ENCODE peak calls at places on chromosomes 1 and 21, in ten cellular contexts. One of them, this sample, is unnamed.
A peak's percentile ranks its signal among the peaks of the same experiment; 100 is the strongest.

GRCh38 chr21:44085491-44086321 is 21.5 kb upstream of the PWP2 start:
- DNase-seq in Peyer's patch: peak; percentile 14
- DNase-seq in HAP-1: no peak
- DNase-seq in aorta: no peak
- DNase-seq in AG04450: no peak
- DNase-seq in CD8-positive, alpha-beta memory T cell: no peak
- DNase-seq in astrocyte: no peak
- DNase-seq in RWPE2: no peak
- DNase-seq in spleen: no peak
- DNase-seq in psoas muscle: no peak
- DNase-seq in this sample: no peak

GRCh38 chr1:231241751-231242150 is 739 bp downstream of the GNPAT start:
- DNase-seq in Peyer's patch: peak; percentile 19
- DNase-seq in HAP-1: peak; percentile 43
- DNase-seq in aorta: no peak
- DNase-seq in AG04450: no peak
- DNase-seq in CD8-positive, alpha-beta memory T cell: no peak
- DNase-seq in astrocyte: no peak
- DNase-seq in RWPE2: no peak
- DNase-seq in spleen: no peak
- DNase-seq in psoas muscle: no peak
- DNase-seq in this sample: no peak

GRCh38 chr1:38114231-38114630 is 67.6 kb upstream of the POU3F1 start:
- DNase-seq in Peyer's patch: no peak
- DNase-seq in HAP-1: no peak
- DNase-seq in aorta: peak; percentile 83
- DNase-seq in AG04450: no peak
- DNase-seq in CD8-positive, alpha-beta memory T cell: no peak
- DNase-seq in astrocyte: peak; percentile 41
- DNase-seq in RWPE2: no peak
- DNase-seq in spleen: no peak
- DNase-seq in psoas muscle: peak; percentile 26
- DNase-seq in this sample: no peak

GRCh38 chr1:53532912-53533311 is 73.7 kb downstream of the DMRTB1 start:
- DNase-seq in Peyer's patch: no peak
- DNase-seq in HAP-1: no peak
- DNase-seq in aorta: no peak
- DNase-seq in AG04450: no peak
- DNase-seq in CD8-positive, alpha-beta memory T cell: no peak
- DNase-seq in astrocyte: no peak
- DNase-seq in RWPE2: no peak
- DNase-seq in spleen: no peak
- DNase-seq in psoas muscle: no peak
- DNase-seq in this sample: no peak

GRCh38 chr1:16237343-16237830 is 404 bp upstream of the CPLANE2 start:
- DNase-seq in Peyer's patch: no peak
- DNase-seq in HAP-1: no peak
- DNase-seq in aorta: no peak
- DNase-seq in AG04450: no peak
- DNase-seq in CD8-positive, alpha-beta memory T cell: no peak
- DNase-seq in astrocyte: peak; percentile 14
- DNase-seq in RWPE2: no peak
- DNase-seq in spleen: no peak
- DNase-seq in psoas muscle: no peak
- DNase-seq in this sample: no peak

GRCh38 chr1:211829343-211830054 is 1.1 kb downstream of the LPGAT1 start:
- DNase-seq in Peyer's patch: peak; percentile 26
- DNase-seq in HAP-1: peak; percentile 71
- DNase-seq in aorta: no peak
- DNase-seq in AG04450: no peak
- DNase-seq in CD8-positive, alpha-beta memory T cell: no peak
- DNase-seq in astrocyte: peak; percentile 10
- DNase-seq in RWPE2: no peak
- DNase-seq in spleen: peak; percentile 74
- DNase-seq in psoas muscle: peak; percentile 23
- DNase-seq in this sample: no peak

GRCh38 chr1:48571303-48571987 is 99.4 kb upstream of the SPATA6 start:
- DNase-seq in Peyer's patch: no peak
- DNase-seq in HAP-1: no peak
- DNase-seq in aorta: no peak
- DNase-seq in AG04450: no peak
- DNase-seq in CD8-positive, alpha-beta memory T cell: no peak
- DNase-seq in astrocyte: no peak
- DNase-seq in RWPE2: no peak
- DNase-seq in spleen: no peak
- DNase-seq in psoas muscle: peak; percentile 16
- DNase-seq in this sample: no peak

GRCh38 chr1:202281316-202282016 is 60.3 kb downstream of the UBE2T start:
- DNase-seq in Peyer's patch: no peak
- DNase-seq in HAP-1: no peak
- DNase-seq in aorta: peak; percentile 59
- DNase-seq in AG04450: peak; percentile 41
- DNase-seq in CD8-positive, alpha-beta memory T cell: no peak
- DNase-seq in astrocyte: peak; percentile 87
- DNase-seq in RWPE2: peak; percentile 40
- DNase-seq in spleen: peak; percentile 56
- DNase-seq in psoas muscle: no peak
- DNase-seq in this sample: no peak

GRCh38 chr21:21682172-21682571 is 684.0 kb downstream of the NCAM2 start:
- DNase-seq in Peyer's patch: no peak
- DNase-seq in HAP-1: no peak
- DNase-seq in aorta: no peak
- DNase-seq in AG04450: no peak
- DNase-seq in CD8-positive, alpha-beta memory T cell: no peak
- DNase-seq in astrocyte: peak; percentile 82
- DNase-seq in RWPE2: no peak
- DNase-seq in spleen: no peak
- DNase-seq in psoas muscle: no peak
- DNase-seq in this sample: no peak
- H3K9me3 ChIP-seq in Peyer's patch: no peaks in the 10 kb centered on the region
- H3K9me3 ChIP-seq in HAP-1: peaks cover 2% of the 10 kb centered on the region
- H3K9me3 ChIP-seq in aorta: no peaks in the 10 kb centered on the region
- H3K9me3 ChIP-seq in AG04450: no peaks in the 10 kb centered on the region
- H3K9me3 ChIP-seq in CD8-positive, alpha-beta memory T cell: no peaks in the 10 kb centered on the region
- H3K9me3 ChIP-seq in astrocyte: no peaks in the 10 kb centered on the region
- H3K9me3 ChIP-seq in RWPE2: no peaks in the 10 kb centered on the region
- H3K9me3 ChIP-seq in spleen: peaks cover 14% of the 10 kb centered on the region
- H3K9me3 ChIP-seq in psoas muscle: no peaks in the 10 kb centered on the region
- H3K9me3 ChIP-seq in this sample: no peaks in the 10 kb centered on the region

GRCh38 chr1:115135681-115136080 is 46.4 kb upstream of the TSPAN2 start:
- DNase-seq in Peyer's patch: no peak
- DNase-seq in HAP-1: no peak
- DNase-seq in aorta: no peak
- DNase-seq in AG04450: no peak
- DNase-seq in CD8-positive, alpha-beta memory T cell: no peak
- DNase-seq in astrocyte: peak; percentile 72
- DNase-seq in RWPE2: no peak
- DNase-seq in spleen: no peak
- DNase-seq in psoas muscle: no peak
- DNase-seq in this sample: no peak

GRCh38 chr1:115134850-115135484 is 45.7 kb upstream of the TSPAN2 start:
- DNase-seq in Peyer's patch: no peak
- DNase-seq in HAP-1: no peak
- DNase-seq in aorta: peak; percentile 68
- DNase-seq in AG04450: peak; percentile 24
- DNase-seq in CD8-positive, alpha-beta memory T cell: no peak
- DNase-seq in astrocyte: peak; percentile 87
- DNase-seq in RWPE2: no peak
- DNase-seq in spleen: no peak
- DNase-seq in psoas muscle: no peak
- DNase-seq in this sample: no peak

GRCh38 chr1:115136706-115137105 is 47.4 kb upstream of the TSPAN2 start:
- DNase-seq in Peyer's patch: no peak
- DNase-seq in HAP-1: no peak
- DNase-seq in aorta: no peak
- DNase-seq in AG04450: no peak
- DNase-seq in CD8-positive, alpha-beta memory T cell: no peak
- DNase-seq in astrocyte: no peak
- DNase-seq in RWPE2: no peak
- DNase-seq in spleen: no peak
- DNase-seq in psoas muscle: no peak
- DNase-seq in this sample: no peak

GRCh38 chr1:115137191-115137590 is 47.9 kb upstream of the TSPAN2 start:
- DNase-seq in Peyer's patch: no peak
- DNase-seq in HAP-1: no peak
- DNase-seq in aorta: no peak
- DNase-seq in AG04450: no peak
- DNase-seq in CD8-positive, alpha-beta memory T cell: no peak
- DNase-seq in astrocyte: no peak
- DNase-seq in RWPE2: no peak
- DNase-seq in spleen: no peak
- DNase-seq in psoas muscle: no peak
- DNase-seq in this sample: no peak

DNA sequence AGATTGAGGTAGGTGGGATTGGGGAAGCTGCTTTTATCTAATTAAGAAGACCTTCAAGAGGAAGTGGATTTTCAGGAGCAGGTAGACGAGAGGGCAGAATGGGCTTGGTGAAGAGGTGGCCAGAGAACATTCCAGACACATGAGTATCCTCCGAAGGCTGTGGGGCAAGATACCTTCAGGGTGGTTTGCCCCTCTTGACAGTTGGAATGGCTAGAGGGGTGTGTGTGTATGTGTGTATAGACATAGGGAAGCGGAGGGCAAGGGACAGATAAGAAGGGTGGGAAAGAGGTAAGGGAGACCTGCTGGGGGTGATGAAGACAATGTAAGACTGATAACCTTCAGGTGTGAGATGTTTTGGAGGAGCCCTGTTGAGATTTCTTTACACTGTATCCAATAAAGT is 46.8 kb upstream of the TSPAN2 start:
- DNase-seq in Peyer's patch: no peak
- DNase-seq in HAP-1: no peak
- DNase-seq in aorta: no peak
- DNase-seq in AG04450: no peak
- DNase-seq in CD8-positive, alpha-beta memory T cell: no peak
- DNase-seq in astrocyte: peak; percentile 39
- DNase-seq in RWPE2: no peak
- DNase-seq in spleen: no peak
- DNase-seq in psoas muscle: no peak
- DNase-seq in this sample: no peak
- H3K27me3 ChIP-seq in Peyer's patch: no peaks in the 10 kb centered on the region
- H3K27me3 ChIP-seq in HAP-1: no peaks in the 10 kb centered on the region
- H3K27me3 ChIP-seq in aorta: no peaks in the 10 kb centered on the region
- H3K27me3 ChIP-seq in AG04450: no peaks in the 10 kb centered on the region
- H3K27me3 ChIP-seq in CD8-positive, alpha-beta memory T cell: no peaks in the 10 kb centered on the region
- H3K27me3 ChIP-seq in astrocyte: no peaks in the 10 kb centered on the region
- H3K27me3 ChIP-seq in RWPE2: no peaks in the 10 kb centered on the region
- H3K27me3 ChIP-seq in spleen: no peaks in the 10 kb centered on the region
- H3K27me3 ChIP-seq in psoas muscle: no peaks in the 10 kb centered on the region
- H3K27me3 ChIP-seq in this sample: peaks cover 5% of the 10 kb centered on the region

GRCh38 chr1:46515576-46515975 is 25.9 kb downstream of the DMBX1 start:
- DNase-seq in Peyer's patch: no peak
- DNase-seq in HAP-1: no peak
- DNase-seq in aorta: no peak
- DNase-seq in AG04450: no peak
- DNase-seq in CD8-positive, alpha-beta memory T cell: no peak
- DNase-seq in astrocyte: no peak
- DNase-seq in RWPE2: no peak
- DNase-seq in spleen: peak; percentile 62
- DNase-seq in psoas muscle: no peak
- DNase-seq in this sample: no peak

GRCh38 chr1:46512792-46513190 is 23.2 kb downstream of the DMBX1 start:
- DNase-seq in Peyer's patch: no peak
- DNase-seq in HAP-1: no peak
- DNase-seq in aorta: no peak
- DNase-seq in AG04450: no peak
- DNase-seq in CD8-positive, alpha-beta memory T cell: no peak
- DNase-seq in astrocyte: no peak
- DNase-seq in RWPE2: peak; percentile 24
- DNase-seq in spleen: peak; percentile 54
- DNase-seq in psoas muscle: no peak
- DNase-seq in this sample: no peak

GRCh38 chr1:46512135-46512791 is 22.6 kb downstream of the DMBX1 start:
- DNase-seq in Peyer's patch: no peak
- DNase-seq in HAP-1: no peak
- DNase-seq in aorta: no peak
- DNase-seq in AG04450: no peak
- DNase-seq in CD8-positive, alpha-beta memory T cell: no peak
- DNase-seq in astrocyte: no peak
- DNase-seq in RWPE2: no peak
- DNase-seq in spleen: peak; percentile 48
- DNase-seq in psoas muscle: peak; percentile 8
- DNase-seq in this sample: no peak

GRCh38 chr1:46510998-46511365 is 21.3 kb downstream of the DMBX1 start:
- DNase-seq in Peyer's patch: no peak
- DNase-seq in HAP-1: no peak
- DNase-seq in aorta: no peak
- DNase-seq in AG04450: no peak
- DNase-seq in CD8-positive, alpha-beta memory T cell: no peak
- DNase-seq in astrocyte: no peak
- DNase-seq in RWPE2: no peak
- DNase-seq in spleen: no peak
- DNase-seq in psoas muscle: peak; percentile 2
- DNase-seq in this sample: no peak

GRCh38 chr1:46513536-46513935 is 23.9 kb downstream of the DMBX1 start:
- DNase-seq in Peyer's patch: no peak
- DNase-seq in HAP-1: no peak
- DNase-seq in aorta: no peak
- DNase-seq in AG04450: no peak
- DNase-seq in CD8-positive, alpha-beta memory T cell: no peak
- DNase-seq in astrocyte: no peak
- DNase-seq in RWPE2: no peak
- DNase-seq in spleen: peak; percentile 33
- DNase-seq in psoas muscle: no peak
- DNase-seq in this sample: no peak
- H3K9me3 ChIP-seq in Peyer's patch: no peaks in the 10 kb centered on the region
- H3K9me3 ChIP-seq in HAP-1: no peaks in the 10 kb centered on the region
- H3K9me3 ChIP-seq in aorta: no peaks in the 10 kb centered on the region
- H3K9me3 ChIP-seq in AG04450: no peaks in the 10 kb centered on the region
- H3K9me3 ChIP-seq in CD8-positive, alpha-beta memory T cell: no peaks in the 10 kb centered on the region
- H3K9me3 ChIP-seq in astrocyte: no peaks in the 10 kb centered on the region
- H3K9me3 ChIP-seq in RWPE2: no peaks in the 10 kb centered on the region
- H3K9me3 ChIP-seq in spleen: no peaks in the 10 kb centered on the region
- H3K9me3 ChIP-seq in psoas muscle: no peaks in the 10 kb centered on the region
- H3K9me3 ChIP-seq in this sample: no peaks in the 10 kb centered on the region

GRCh38 chr1:177020861-177021589 is 143.5 kb downstream of the ASTN1 start:
- DNase-seq in Peyer's patch: no peak
- DNase-seq in HAP-1: no peak
- DNase-seq in aorta: no peak
- DNase-seq in AG04450: no peak
- DNase-seq in CD8-positive, alpha-beta memory T cell: no peak
- DNase-seq in astrocyte: no peak
- DNase-seq in RWPE2: no peak
- DNase-seq in spleen: no peak
- DNase-seq in psoas muscle: no peak
- DNase-seq in this sample: no peak

GRCh38 chr1:177023710-177024109 is 140.8 kb downstream of the ASTN1 start:
- DNase-seq in Peyer's patch: no peak
- DNase-seq in HAP-1: no peak
- DNase-seq in aorta: no peak
- DNase-seq in AG04450: no peak
- DNase-seq in CD8-positive, alpha-beta memory T cell: no peak
- DNase-seq in astrocyte: no peak
- DNase-seq in RWPE2: no peak
- DNase-seq in spleen: no peak
- DNase-seq in psoas muscle: no peak
- DNase-seq in this sample: no peak

GRCh38 chr1:177023249-177023648 is 141.3 kb downstream of the ASTN1 start:
- DNase-seq in Peyer's patch: no peak
- DNase-seq in HAP-1: no peak
- DNase-seq in aorta: no peak
- DNase-seq in AG04450: no peak
- DNase-seq in CD8-positive, alpha-beta memory T cell: no peak
- DNase-seq in astrocyte: no peak
- DNase-seq in RWPE2: no peak
- DNase-seq in spleen: no peak
- DNase-seq in psoas muscle: no peak
- DNase-seq in this sample: no peak

GRCh38 chr1:177024623-177025022 is 139.9 kb downstream of the ASTN1 start:
- DNase-seq in Peyer's patch: no peak
- DNase-seq in HAP-1: no peak
- DNase-seq in aorta: no peak
- DNase-seq in AG04450: no peak
- DNase-seq in CD8-positive, alpha-beta memory T cell: no peak
- DNase-seq in astrocyte: no peak
- DNase-seq in RWPE2: no peak
- DNase-seq in spleen: no peak
- DNase-seq in psoas muscle: no peak
- DNase-seq in this sample: no peak

GRCh38 chr1:177021741-177022140 is 142.8 kb downstream of the ASTN1 start:
- DNase-seq in Peyer's patch: no peak
- DNase-seq in HAP-1: no peak
- DNase-seq in aorta: no peak
- DNase-seq in AG04450: no peak
- DNase-seq in CD8-positive, alpha-beta memory T cell: no peak
- DNase-seq in astrocyte: no peak
- DNase-seq in RWPE2: no peak
- DNase-seq in spleen: no peak
- DNase-seq in psoas muscle: no peak
- DNase-seq in this sample: no peak
- H3K27me3 ChIP-seq in Peyer's patch: no peaks in the 10 kb centered on the region
- H3K27me3 ChIP-seq in HAP-1: no peaks in the 10 kb centered on the region
- H3K27me3 ChIP-seq in aorta: no peaks in the 10 kb centered on the region
- H3K27me3 ChIP-seq in AG04450: no peaks in the 10 kb centered on the region
- H3K27me3 ChIP-seq in CD8-positive, alpha-beta memory T cell: no peaks in the 10 kb centered on the region
- H3K27me3 ChIP-seq in astrocyte: no peaks in the 10 kb centered on the region
- H3K27me3 ChIP-seq in RWPE2: no peaks in the 10 kb centered on the region
- H3K27me3 ChIP-seq in spleen: no peaks in the 10 kb centered on the region
- H3K27me3 ChIP-seq in psoas muscle: no peaks in the 10 kb centered on the region
- H3K27me3 ChIP-seq in this sample: no peaks in the 10 kb centered on the region

This sample was measured in CD4-positive, alpha-beta T cell.